ENCODE peak calls at places on chromosomes 13 and 19, in ten cellular contexts. One of them, this sample, is unnamed. For H3K4me1, the result is how much of the 10 kb centered on the place peaks cover.

GRCh38 chr19:49533551-49534488 is 6.0 kb downstream of the RCN3 start:
- DNase-seq in ovary: peak
- DNase-seq in hepatocyte: peak
- DNase-seq in H9: peak
- DNase-seq in lower lobe of right lung: peak
- DNase-seq in A549: peak
- DNase-seq in CD4-positive, alpha-beta memory T cell: peak
- DNase-seq in CD8-positive, alpha-beta memory T cell: peak
- DNase-seq in heart right ventricle: peak
- DNase-seq in PC-3: peak
- DNase-seq in this sample: peak

GRCh38 chr13:98875146-98875729 is 102.6 kb downstream of the DOCK9 start:
- DNase-seq in ovary: no peak
- DNase-seq in hepatocyte: no peak
- DNase-seq in H9: no peak
- DNase-seq in lower lobe of right lung: no peak
- DNase-seq in A549: no peak
- DNase-seq in CD4-positive, alpha-beta memory T cell: no peak
- DNase-seq in CD8-positive, alpha-beta memory T cell: no peak
- DNase-seq in heart right ventricle: no peak
- DNase-seq in PC-3: no peak
- DNase-seq in this sample: no peak

GRCh38 chr13:112818040-112818697 is 128.3 kb downstream of the ATP11A start:
- DNase-seq in ovary: no peak
- DNase-seq in hepatocyte: no peak
- DNase-seq in H9: no peak
- DNase-seq in lower lobe of right lung: no peak
- DNase-seq in A549: no peak
- DNase-seq in CD4-positive, alpha-beta memory T cell: no peak
- DNase-seq in CD8-positive, alpha-beta memory T cell: no peak
- DNase-seq in heart right ventricle: no peak
- DNase-seq in PC-3: no peak
- DNase-seq in this sample: no peak

GRCh38 chr13:113782472-113782871 is 23.4 kb downstream of the TMEM255B start:
- DNase-seq in ovary: peak
- DNase-seq in hepatocyte: no peak
- DNase-seq in H9: no peak
- DNase-seq in lower lobe of right lung: no peak
- DNase-seq in A549: no peak
- DNase-seq in CD4-positive, alpha-beta memory T cell: no peak
- DNase-seq in CD8-positive, alpha-beta memory T cell: no peak
- DNase-seq in heart right ventricle: no peak
- DNase-seq in PC-3: no peak
- DNase-seq in this sample: no peak

GRCh38 chr19:10424011-10424637 is 3.8 kb downstream of the PDE4A start:
- DNase-seq in ovary: peak
- DNase-seq in hepatocyte: peak
- DNase-seq in H9: peak
- DNase-seq in lower lobe of right lung: peak
- DNase-seq in A549: peak
- DNase-seq in CD4-positive, alpha-beta memory T cell: peak
- DNase-seq in CD8-positive, alpha-beta memory T cell: peak
- DNase-seq in heart right ventricle: peak
- DNase-seq in PC-3: peak
- DNase-seq in this sample: peak

GRCh38 chr13:71320452-71320851 is 546.6 kb downstream of the DACH1 start:
- DNase-seq in ovary: no peak
- DNase-seq in hepatocyte: peak
- DNase-seq in H9: no peak
- DNase-seq in lower lobe of right lung: no peak
- DNase-seq in A549: no peak
- DNase-seq in CD4-positive, alpha-beta memory T cell: no peak
- DNase-seq in CD8-positive, alpha-beta memory T cell: no peak
- DNase-seq in heart right ventricle: no peak
- DNase-seq in PC-3: peak
- DNase-seq in this sample: no peak

GRCh38 chr19:49932731-49933131 is 3.4 kb upstream of the NUP62 start:
- DNase-seq in ovary: no peak
- DNase-seq in hepatocyte: no peak
- DNase-seq in H9: no peak
- DNase-seq in lower lobe of right lung: no peak
- DNase-seq in A549: no peak
- DNase-seq in CD4-positive, alpha-beta memory T cell: peak
- DNase-seq in CD8-positive, alpha-beta memory T cell: peak
- DNase-seq in heart right ventricle: no peak
- DNase-seq in PC-3: no peak
- DNase-seq in this sample: no peak

GRCh38 chr13:26601669-26602068 is 44.2 kb downstream of the WASF3 start:
- DNase-seq in ovary: no peak
- DNase-seq in hepatocyte: no peak
- DNase-seq in H9: no peak
- DNase-seq in lower lobe of right lung: no peak
- DNase-seq in A549: no peak
- DNase-seq in CD4-positive, alpha-beta memory T cell: no peak
- DNase-seq in CD8-positive, alpha-beta memory T cell: no peak
- DNase-seq in heart right ventricle: no peak
- DNase-seq in PC-3: peak
- DNase-seq in this sample: no peak

GRCh38 chr13:50198508-50198907 is 183.3 kb downstream of the KCNRG start:
- DNase-seq in ovary: no peak
- DNase-seq in hepatocyte: no peak
- DNase-seq in H9: no peak
- DNase-seq in lower lobe of right lung: no peak
- DNase-seq in A549: no peak
- DNase-seq in CD4-positive, alpha-beta memory T cell: no peak
- DNase-seq in CD8-positive, alpha-beta memory T cell: no peak
- DNase-seq in heart right ventricle: no peak
- DNase-seq in PC-3: peak
- DNase-seq in this sample: no peak

GRCh38 chr13:112877976-112878955 is 90.7 kb upstream of the MCF2L start:
- DNase-seq in ovary: peak
- DNase-seq in hepatocyte: no peak
- DNase-seq in H9: no peak
- DNase-seq in lower lobe of right lung: peak
- DNase-seq in A549: no peak
- DNase-seq in CD4-positive, alpha-beta memory T cell: no peak
- DNase-seq in CD8-positive, alpha-beta memory T cell: peak
- DNase-seq in heart right ventricle: no peak
- DNase-seq in PC-3: no peak
- DNase-seq in this sample: no peak

GRCh38 chr13:72808917-72809500 is 27.1 kb downstream of the PIBF1 start:
- DNase-seq in ovary: no peak
- DNase-seq in hepatocyte: peak
- DNase-seq in H9: no peak
- DNase-seq in lower lobe of right lung: no peak
- DNase-seq in A549: no peak
- DNase-seq in CD4-positive, alpha-beta memory T cell: peak
- DNase-seq in CD8-positive, alpha-beta memory T cell: no peak
- DNase-seq in heart right ventricle: no peak
- DNase-seq in PC-3: peak
- DNase-seq in this sample: no peak

GRCh38 chr13:72726721-72727416 is 560 bp downstream of the MZT1 start:
- DNase-seq in ovary: peak
- DNase-seq in hepatocyte: peak
- DNase-seq in H9: peak
- DNase-seq in lower lobe of right lung: peak
- DNase-seq in A549: peak
- DNase-seq in CD4-positive, alpha-beta memory T cell: no peak
- DNase-seq in CD8-positive, alpha-beta memory T cell: peak
- DNase-seq in heart right ventricle: peak
- DNase-seq in PC-3: peak
- DNase-seq in this sample: peak

GRCh38 chr19:40609561-40610395 is 8.6 kb downstream of the LTBP4 start:
- DNase-seq in ovary: peak
- DNase-seq in hepatocyte: peak
- DNase-seq in H9: peak
- DNase-seq in lower lobe of right lung: peak
- DNase-seq in A549: peak
- DNase-seq in CD4-positive, alpha-beta memory T cell: peak
- DNase-seq in CD8-positive, alpha-beta memory T cell: peak
- DNase-seq in heart right ventricle: peak
- DNase-seq in PC-3: no peak
- DNase-seq in this sample: peak

GRCh38 chr19:41904118-41904870 is 21.3 kb downstream of the ARHGEF1 start:
- DNase-seq in ovary: no peak
- DNase-seq in hepatocyte: peak
- DNase-seq in H9: no peak
- DNase-seq in lower lobe of right lung: peak
- DNase-seq in A549: peak
- DNase-seq in CD4-positive, alpha-beta memory T cell: no peak
- DNase-seq in CD8-positive, alpha-beta memory T cell: no peak
- DNase-seq in heart right ventricle: no peak
- DNase-seq in PC-3: peak
- DNase-seq in this sample: no peak

GRCh38 chr19:1470864-1471513 is 8.0 kb downstream of the C19orf25 start:
- DNase-seq in ovary: no peak
- DNase-seq in hepatocyte: peak
- DNase-seq in H9: peak
- DNase-seq in lower lobe of right lung: no peak
- DNase-seq in A549: no peak
- DNase-seq in CD4-positive, alpha-beta memory T cell: no peak
- DNase-seq in CD8-positive, alpha-beta memory T cell: no peak
- DNase-seq in heart right ventricle: no peak
- DNase-seq in PC-3: peak
- DNase-seq in this sample: peak

GRCh38 chr19:2634960-2635359 is 67.5 kb downstream of the GNG7 start:
- DNase-seq in ovary: peak
- DNase-seq in hepatocyte: no peak
- DNase-seq in H9: no peak
- DNase-seq in lower lobe of right lung: no peak
- DNase-seq in A549: no peak
- DNase-seq in CD4-positive, alpha-beta memory T cell: no peak
- DNase-seq in CD8-positive, alpha-beta memory T cell: no peak
- DNase-seq in heart right ventricle: no peak
- DNase-seq in PC-3: no peak
- DNase-seq in this sample: no peak
- H3K4me1 ChIP-seq in ovary: under half
- H3K4me1 ChIP-seq in hepatocyte: under half
- H3K4me1 ChIP-seq in H9: under half
- H3K4me1 ChIP-seq in lower lobe of right lung: half or more
- H3K4me1 ChIP-seq in A549: under half
- H3K4me1 ChIP-seq in CD4-positive, alpha-beta memory T cell: under half
- H3K4me1 ChIP-seq in CD8-positive, alpha-beta memory T cell: under half
- H3K4me1 ChIP-seq in heart right ventricle: under half
- H3K4me1 ChIP-seq in PC-3: under half
- H3K4me1 ChIP-seq in this sample: under half

DNA sequence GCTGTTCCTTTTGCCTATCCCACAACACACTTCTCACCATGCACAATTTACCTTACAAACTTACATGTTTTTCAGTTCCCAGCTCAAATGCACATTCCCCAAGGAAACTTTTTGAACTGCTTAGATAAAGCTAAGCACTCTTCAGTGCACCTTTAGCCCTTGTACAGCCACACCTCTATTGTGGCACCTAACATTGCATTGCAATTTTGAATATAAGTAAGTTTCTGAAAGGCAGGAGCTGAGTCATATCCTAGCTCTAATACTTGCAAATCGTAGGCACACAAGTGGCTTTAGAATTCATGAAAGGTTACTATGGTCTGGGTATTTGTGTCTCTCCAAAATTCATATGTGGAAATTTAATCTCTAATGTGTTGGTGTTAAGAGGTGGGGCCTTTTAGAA is 4.9 kb upstream of the ESD start:
- DNase-seq in ovary: no peak
- DNase-seq in hepatocyte: no peak
- DNase-seq in H9: no peak
- DNase-seq in lower lobe of right lung: no peak
- DNase-seq in A549: no peak
- DNase-seq in CD4-positive, alpha-beta memory T cell: no peak
- DNase-seq in CD8-positive, alpha-beta memory T cell: no peak
- DNase-seq in heart right ventricle: no peak
- DNase-seq in PC-3: peak
- DNase-seq in this sample: no peak
- H3K4me1 ChIP-seq in ovary: under half
- H3K4me1 ChIP-seq in hepatocyte: under half
- H3K4me1 ChIP-seq in H9: under half
- H3K4me1 ChIP-seq in lower lobe of right lung: under half
- H3K4me1 ChIP-seq in A549: under half
- H3K4me1 ChIP-seq in CD4-positive, alpha-beta memory T cell: under half
- H3K4me1 ChIP-seq in CD8-positive, alpha-beta memory T cell: under half
- H3K4me1 ChIP-seq in heart right ventricle: under half
- H3K4me1 ChIP-seq in PC-3: under half
- H3K4me1 ChIP-seq in this sample: under half

DNA sequence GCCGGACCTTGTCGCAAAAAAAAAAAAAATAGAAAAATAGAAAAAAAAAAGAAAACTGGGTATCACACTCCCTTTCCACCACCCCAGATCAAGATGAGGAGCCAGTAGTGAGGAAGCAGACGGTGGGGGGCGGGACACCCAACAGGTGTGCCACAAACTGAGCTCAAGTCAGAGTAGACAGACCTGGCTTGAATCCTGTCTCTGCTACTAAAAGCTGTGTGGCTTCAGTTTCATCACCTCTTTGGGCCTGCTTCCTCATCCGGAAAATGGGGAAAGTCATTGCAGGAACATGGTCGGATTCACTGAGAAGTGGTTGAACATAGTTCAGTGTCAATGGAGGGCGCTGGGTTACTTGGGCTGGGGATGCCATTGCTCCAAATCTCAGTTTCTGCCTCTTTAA is 2.9 kb downstream of the HIF3A start:
- DNase-seq in ovary: no peak
- DNase-seq in hepatocyte: no peak
- DNase-seq in H9: no peak
- DNase-seq in lower lobe of right lung: no peak
- DNase-seq in A549: no peak
- DNase-seq in CD4-positive, alpha-beta memory T cell: no peak
- DNase-seq in CD8-positive, alpha-beta memory T cell: no peak
- DNase-seq in heart right ventricle: no peak
- DNase-seq in PC-3: no peak
- DNase-seq in this sample: peak
- H3K4me1 ChIP-seq in ovary: under half
- H3K4me1 ChIP-seq in hepatocyte: half or more
- H3K4me1 ChIP-seq in H9: under half
- H3K4me1 ChIP-seq in lower lobe of right lung: half or more
- H3K4me1 ChIP-seq in A549: under half
- H3K4me1 ChIP-seq in CD4-positive, alpha-beta memory T cell: under half
- H3K4me1 ChIP-seq in CD8-positive, alpha-beta memory T cell: under half
- H3K4me1 ChIP-seq in heart right ventricle: under half
- H3K4me1 ChIP-seq in PC-3: under half
- H3K4me1 ChIP-seq in this sample: under half

DNA sequence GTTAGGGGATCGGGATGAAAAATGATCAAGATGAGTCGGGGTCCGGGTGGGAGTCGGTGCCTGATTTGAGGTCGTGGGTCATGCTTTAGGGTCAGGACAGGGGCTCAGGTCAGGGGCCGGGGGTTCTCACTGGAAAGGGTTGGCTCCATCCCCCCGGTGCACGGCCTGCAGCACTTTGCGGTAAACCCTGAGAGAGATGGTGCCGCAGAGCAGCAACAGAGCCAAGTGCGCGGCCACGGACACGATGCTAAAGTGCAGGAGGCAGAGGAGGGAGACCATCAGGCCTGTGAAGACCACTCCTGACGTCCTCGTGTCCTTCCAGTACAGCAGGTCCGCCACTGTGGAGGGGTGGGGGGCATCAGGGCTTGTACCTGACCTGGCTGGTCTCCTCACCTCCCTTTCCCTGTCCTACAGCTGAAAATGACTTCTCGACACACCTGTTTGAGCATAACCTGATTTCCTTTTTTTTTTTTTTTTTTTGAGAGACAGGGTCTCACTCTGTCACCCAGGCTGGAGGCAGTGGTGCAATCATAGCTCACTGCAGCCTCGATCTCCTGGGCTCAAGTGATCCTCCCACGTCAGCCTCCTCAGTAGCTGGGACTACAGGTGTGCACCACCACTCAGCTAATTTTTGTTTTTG is 7.5 kb downstream of the RTN2 start:
- DNase-seq in ovary: no peak
- DNase-seq in hepatocyte: no peak
- DNase-seq in H9: no peak
- DNase-seq in lower lobe of right lung: no peak
- DNase-seq in A549: no peak
- DNase-seq in CD4-positive, alpha-beta memory T cell: no peak
- DNase-seq in CD8-positive, alpha-beta memory T cell: no peak
- DNase-seq in heart right ventricle: no peak
- DNase-seq in PC-3: no peak
- DNase-seq in this sample: no peak
- H3K4me1 ChIP-seq in ovary: under half
- H3K4me1 ChIP-seq in hepatocyte: under half
- H3K4me1 ChIP-seq in H9: under half
- H3K4me1 ChIP-seq in lower lobe of right lung: under half
- H3K4me1 ChIP-seq in A549: under half
- H3K4me1 ChIP-seq in CD4-positive, alpha-beta memory T cell: under half
- H3K4me1 ChIP-seq in CD8-positive, alpha-beta memory T cell: under half
- H3K4me1 ChIP-seq in heart right ventricle: under half
- H3K4me1 ChIP-seq in PC-3: under half
- H3K4me1 ChIP-seq in this sample: under half